ENCODE peak calls at places on chromosome 3, in four cellular contexts. J, Z, V and U are unnamed samples.

GRCh38 chr3:22496641-22497040 is 706.5 kb upstream of the UBE2E2 start:
- DNase-seq in V (no peak), J (no peak), Z (no peak), U (no peak)

GRCh38 chr3:39809995-39810595 is 686 bp downstream of the MYRIP start:
- DNase-seq in V (no peak), J (no peak), Z (no peak), U (no peak)

GRCh38 chr3:159852821-159853505 is 135.7 kb upstream of the IL12A start:
- DNase-seq in J (no peak), V (no peak), Z (no peak), U (no peak)

GRCh38 chr3:155946178-155946577 is 75.7 kb downstream of the GMPS start:
- DNase-seq in J (no peak), Z (no peak), V (peak), U (peak)

GRCh38 chr3:34678580-34678979 is 880.1 kb downstream of the PDCD6IP start:
- DNase-seq in J (no peak), Z (no peak), V (no peak), U (no peak)

GRCh38 chr3:165746874-165747273 is 90.3 kb downstream of the BCHE start:
- DNase-seq in V (no peak), J (no peak), Z (no peak), U (no peak)

GRCh38 chr3:157390713-157391515 is 45.7 kb upstream of the PTX3 start:
- DNase-seq in V (no peak), Z (no peak), J (no peak), U (no peak)

GRCh38 chr3:108713801-108714200 is 43.4 kb downstream of the RETNLB start:
- DNase-seq in V (no peak), J (no peak), Z (no peak), U (no peak)

GRCh38 chr3:148642616-148643015 is 55.1 kb upstream of the AGTR1 start:
- DNase-seq in V (no peak), Z (no peak), J (no peak), U (no peak)

GRCh38 chr3:177855021-177855420 is 657.7 kb upstream of the TBL1XR1 start:
- DNase-seq in V (no peak), J (no peak), Z (no peak), U (no peak)

GRCh38 chr3:123758081-123758564 is 126.0 kb downstream of the MYLK start:
- DNase-seq in J (no peak), Z (no peak), V (no peak), U (peak)

GRCh38 chr3:78666458-78666800 is 1101.4 kb downstream of the ROBO1 start:
- DNase-seq in V (no peak), J (no peak), Z (no peak), U (no peak)

GRCh38 chr3:188058569-188059184 is 95.3 kb upstream of the LPP start:
- DNase-seq in Z (no peak), J (no peak), V (no peak), U (no peak)

GRCh38 chr3:23735575-23736326 is 70.0 kb upstream of the UBE2E1 start:
- DNase-seq in J (no peak), Z (no peak), V (no peak), U (no peak)

GRCh38 chr3:47267490-47267824 is 15.1 kb downstream of the KIF9 start:
- DNase-seq in J (no peak), V (no peak), Z (no peak), U (no peak)

GRCh38 chr3:39671600-39671999 is 137.8 kb upstream of the MYRIP start:
- DNase-seq in J (no peak), Z (no peak), V (no peak), U (no peak)

GRCh38 chr3:114745322-114746240 is 401.5 kb downstream of the ZBTB20 start:
- DNase-seq in V (no peak), Z (no peak), J (peak), U (peak)

GRCh38 chr3:39809181-39809994 is at the start of gene MYRIP:
- DNase-seq in Z (peak), V (no peak), J (no peak), U (peak)

GRCh38 chr3:32460031-32460749 is 42.5 kb downstream of the CMTM6 start:
- DNase-seq in J (no peak), Z (no peak), V (no peak), U (no peak)

GRCh38 chr3:172635588-172635987 is 75.3 kb downstream of the NCEH1 start:
- DNase-seq in J (peak), V (no peak), Z (no peak), U (no peak)

GRCh38 chr3:159911011-159911663 is 77.5 kb upstream of the IL12A start:
- DNase-seq in J (no peak), V (no peak), Z (no peak), U (no peak)

GRCh38 chr3:99686955-99687612 is 48.7 kb downstream of the COL8A1 start:
- DNase-seq in V (peak), J (peak), Z (peak), U (peak)

GRCh38 chr3:194167873-194168272 is 31.9 kb downstream of the HES1 start:
- DNase-seq in J (no peak), Z (no peak), V (no peak), U (no peak)

GRCh38 chr3:129656659-129657247 is 50.3 kb upstream of the PLXND1 start:
- DNase-seq in J (peak), V (no peak), Z (no peak), U (peak)

GRCh38 chr3:186815490-186815889 is 9.2 kb upstream of the RFC4 start:
- DNase-seq in J (no peak), Z (no peak), V (no peak), U (no peak)

GRCh38 chr3:194384569-194385001 is 14.5 kb downstream of the GP5 start:
- DNase-seq in J (no peak), Z (no peak), V (no peak), U (no peak)

GRCh38 chr3:141331370-141332318 is 36.7 kb upstream of the ZBTB38 start:
- DNase-seq in Z (peak), V (peak), J (peak), U (peak)

GRCh38 chr3:124553178-124553577 is 177.1 kb upstream of the UMPS start:
- DNase-seq in Z (no peak), V (no peak), J (no peak), U (no peak)

GRCh38 chr3:105222568-105223093 is 144.1 kb upstream of the ALCAM start:
- DNase-seq in V (no peak), Z (no peak), J (no peak), U (peak)
- TF ChIP-seq TCF7L2 in V (no peak), Z (no peak), J (no peak), U (no peak)

DNA sequence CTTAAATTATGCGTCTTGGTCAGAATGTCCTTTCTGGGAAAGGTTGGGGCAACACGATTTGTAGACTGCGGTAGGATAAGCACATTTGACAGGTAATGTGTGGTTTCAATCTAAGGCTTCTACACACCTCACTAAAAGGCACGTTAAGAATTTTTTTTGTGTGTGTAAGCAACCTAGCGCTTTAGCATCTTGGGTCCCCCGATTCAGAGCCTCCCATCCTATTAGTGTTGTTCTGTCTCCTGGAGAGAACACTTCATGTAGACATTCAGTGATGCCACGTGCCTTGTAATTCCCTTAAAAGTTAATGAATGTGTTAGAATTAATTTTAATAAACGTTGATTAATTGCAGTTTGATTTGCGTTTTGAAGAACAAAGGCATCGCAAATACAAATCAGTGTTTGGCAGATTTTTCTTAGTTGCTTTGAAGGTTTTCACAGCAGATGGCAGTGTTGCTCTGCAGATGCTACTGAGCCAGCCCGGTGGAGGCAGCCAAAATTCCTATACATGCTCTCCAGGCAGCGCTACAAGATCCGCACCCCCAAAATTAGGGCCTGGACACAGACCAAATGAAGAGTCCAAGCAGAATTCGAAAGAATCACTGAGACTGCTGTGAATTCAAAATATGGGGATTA is 63.5 kb downstream of the OTOL1 start:
- DNase-seq in Z (peak), J (peak), V (peak), U (peak)
- TF ChIP-seq CTCF in Z (no peak), J (peak), V (peak), U (peak)

GRCh38 chr3:45084361-45084760 is 58.3 kb downstream of the CLEC3B start:
- DNase-seq in J (no peak), V (no peak), Z (no peak), U (no peak)

GRCh38 chr3:45083023-45083422 is 56.9 kb downstream of the CLEC3B start:
- DNase-seq in V (no peak), J (no peak), Z (no peak), U (no peak)

GRCh38 chr3:45080824-45081223 is 54.7 kb downstream of the CLEC3B start:
- DNase-seq in V (no peak), J (no peak), Z (no peak), U (no peak)

GRCh38 chr3:45081506-45081905 is 55.4 kb downstream of the CLEC3B start:
- DNase-seq in Z (no peak), V (no peak), J (no peak), U (no peak)

GRCh38 chr3:45082139-45082538 is 56.0 kb downstream of the CLEC3B start:
- DNase-seq in J (no peak), V (no peak), Z (no peak), U (no peak)
- TF ChIP-seq TCF7L2 in J (no peak), V (no peak), Z (no peak), U (no peak)

GRCh38 chr3:152586974-152587373 is 248.0 kb upstream of the P2RY1 start:
- DNase-seq in J (no peak), V (no peak), Z (peak), U (no peak)
- TF ChIP-seq CTCF in J (no peak), V (no peak), Z (no peak), U (no peak)

DNA sequence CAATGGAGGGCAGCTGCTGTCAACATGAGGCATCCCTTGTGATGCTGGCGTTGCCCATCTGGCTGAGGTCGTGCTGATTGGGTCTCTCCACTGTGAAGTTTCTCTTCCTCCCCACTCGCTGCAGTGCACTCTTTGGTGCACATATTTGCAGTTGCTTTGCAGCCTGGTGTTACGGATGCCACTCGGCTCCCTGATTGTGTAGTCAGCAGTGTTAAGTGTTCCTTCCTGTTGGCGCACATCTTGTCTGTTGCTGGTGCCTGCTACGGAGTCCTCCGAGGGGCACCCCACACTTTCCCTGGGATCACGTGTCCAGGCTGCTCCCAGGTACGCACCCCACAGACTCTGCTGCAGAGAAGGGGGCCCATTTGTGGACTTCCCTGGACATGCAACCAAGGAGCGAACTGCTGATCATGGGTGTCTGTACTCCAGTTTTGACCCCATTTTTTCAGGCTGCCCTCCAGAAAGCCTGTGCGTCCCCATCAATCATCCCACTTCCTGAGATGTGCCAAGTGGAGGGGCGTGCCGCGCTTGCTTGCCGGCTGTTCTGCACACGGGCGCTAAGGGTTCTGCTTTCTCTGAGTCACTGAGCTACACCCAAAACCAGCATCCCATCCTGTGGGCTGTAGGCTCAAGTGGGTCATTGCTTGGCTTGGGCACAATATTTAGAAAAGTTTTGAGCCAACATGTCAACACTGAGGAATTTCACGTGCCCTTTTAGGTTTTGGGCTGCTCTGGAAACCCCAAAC is 98.6 kb downstream of the FBLN2 start:
- DNase-seq in Z (peak), J (no peak), V (no peak), U (no peak)
- TF ChIP-seq TCF7L2 in Z (no peak), J (no peak), V (no peak), U (no peak)

GRCh38 chr3:54087581-54088410 is 34.6 kb upstream of the CACNA2D3 start:
- DNase-seq in Z (no peak), J (no peak), V (no peak), U (no peak)
- TF ChIP-seq CTCF in Z (no peak), J (no peak), V (no peak), U (no peak)